ENCODE peak calls at places on chromosomes 16 and 17, in eight cellular contexts. One of them, this sample, is unnamed.
A peak's percentile ranks its signal among the peaks of the same experiment; 100 is the strongest.

GRCh38 chr16:69820926-69821541 is 58.9 kb downstream of the WWP2 start:
- DNase-seq in adipocyte: peak; percentile 91
- DNase-seq in HL-60: no peak
- DNase-seq in GDM1: no peak
- DNase-seq in AG08395: peak; percentile 82
- DNase-seq in heart left ventricle: no peak
- DNase-seq in stimulated activated CD8-positive, alpha-beta memory T cell treated with anti-CD3 and anti-CD28 coated beads, Interleukin-4, amount 100 ng/mL, for 24 hours: no peak
- DNase-seq in T-helper 2 cell: no peak
- DNase-seq in this sample: no peak

GRCh38 chr16:58506241-58507194 is 6.6 kb downstream of the NDRG4 start:
- DNase-seq in adipocyte: no peak
- DNase-seq in HL-60: no peak
- DNase-seq in GDM1: no peak
- DNase-seq in AG08395: no peak
- DNase-seq in heart left ventricle: no peak
- DNase-seq in stimulated activated CD8-positive, alpha-beta memory T cell treated with anti-CD3 and anti-CD28 coated beads, Interleukin-4, amount 100 ng/mL, for 24 hours: no peak
- DNase-seq in T-helper 2 cell: no peak
- DNase-seq in this sample: no peak

GRCh38 chr16:24482681-24483202 is 56.6 kb upstream of the RBBP6 start:
- DNase-seq in adipocyte: no peak
- DNase-seq in HL-60: no peak
- DNase-seq in GDM1: no peak
- DNase-seq in AG08395: no peak
- DNase-seq in heart left ventricle: no peak
- DNase-seq in stimulated activated CD8-positive, alpha-beta memory T cell treated with anti-CD3 and anti-CD28 coated beads, Interleukin-4, amount 100 ng/mL, for 24 hours: no peak
- DNase-seq in T-helper 2 cell: no peak
- DNase-seq in this sample: no peak

GRCh38 chr17:76414334-76415295 is 30.2 kb downstream of the SPHK1 start:
- DNase-seq in adipocyte: peak; percentile 47
- DNase-seq in HL-60: no peak
- DNase-seq in GDM1: no peak
- DNase-seq in AG08395: peak; percentile 61
- DNase-seq in heart left ventricle: peak; percentile 83
- DNase-seq in stimulated activated CD8-positive, alpha-beta memory T cell treated with anti-CD3 and anti-CD28 coated beads, Interleukin-4, amount 100 ng/mL, for 24 hours: no peak
- DNase-seq in T-helper 2 cell: no peak
- DNase-seq in this sample: no peak

GRCh38 chr17:79183221-79184158 is 108.9 kb downstream of the ENGASE start:
- DNase-seq in adipocyte: peak; percentile 9
- DNase-seq in HL-60: peak; percentile 8
- DNase-seq in GDM1: no peak
- DNase-seq in AG08395: peak; percentile 22
- DNase-seq in heart left ventricle: no peak
- DNase-seq in stimulated activated CD8-positive, alpha-beta memory T cell treated with anti-CD3 and anti-CD28 coated beads, Interleukin-4, amount 100 ng/mL, for 24 hours: no peak
- DNase-seq in T-helper 2 cell: no peak
- DNase-seq in this sample: no peak

GRCh38 chr17:77140878-77141767 is at the start of gene SEC14L1:
- DNase-seq in adipocyte: peak; percentile 74
- DNase-seq in HL-60: peak; percentile 16
- DNase-seq in GDM1: no peak
- DNase-seq in AG08395: no peak
- DNase-seq in heart left ventricle: peak; percentile 44
- DNase-seq in stimulated activated CD8-positive, alpha-beta memory T cell treated with anti-CD3 and anti-CD28 coated beads, Interleukin-4, amount 100 ng/mL, for 24 hours: peak; percentile 4
- DNase-seq in T-helper 2 cell: no peak
- DNase-seq in this sample: peak; percentile 23

GRCh38 chr16:50841081-50841886 is 99.4 kb downstream of the CYLD start:
- DNase-seq in adipocyte: peak; percentile 7
- DNase-seq in HL-60: peak; percentile 29
- DNase-seq in GDM1: peak; percentile 0
- DNase-seq in AG08395: no peak
- DNase-seq in heart left ventricle: no peak
- DNase-seq in stimulated activated CD8-positive, alpha-beta memory T cell treated with anti-CD3 and anti-CD28 coated beads, Interleukin-4, amount 100 ng/mL, for 24 hours: peak; percentile 28
- DNase-seq in T-helper 2 cell: peak; percentile 19
- DNase-seq in this sample: peak; percentile 35

GRCh38 chr16:74606521-74607309 is at the start of gene GLG1:
- DNase-seq in adipocyte: peak; percentile 98
- DNase-seq in HL-60: peak; percentile 87
- DNase-seq in GDM1: peak; percentile 71
- DNase-seq in AG08395: peak; percentile 91
- DNase-seq in heart left ventricle: peak; percentile 94
- DNase-seq in stimulated activated CD8-positive, alpha-beta memory T cell treated with anti-CD3 and anti-CD28 coated beads, Interleukin-4, amount 100 ng/mL, for 24 hours: peak; percentile 88
- DNase-seq in T-helper 2 cell: peak; percentile 87
- DNase-seq in this sample: peak; percentile 94

GRCh38 chr16:88633684-88634140 is 4.7 kb upstream of the IL17C start:
- DNase-seq in adipocyte: no peak
- DNase-seq in HL-60: peak; percentile 28
- DNase-seq in GDM1: no peak
- DNase-seq in AG08395: peak; percentile 36
- DNase-seq in heart left ventricle: no peak
- DNase-seq in stimulated activated CD8-positive, alpha-beta memory T cell treated with anti-CD3 and anti-CD28 coated beads, Interleukin-4, amount 100 ng/mL, for 24 hours: peak; percentile 52
- DNase-seq in T-helper 2 cell: peak; percentile 41
- DNase-seq in this sample: peak; percentile 40

GRCh38 chr17:72065556-72065955 is 55.3 kb upstream of the SOX9 start:
- DNase-seq in adipocyte: no peak
- DNase-seq in HL-60: no peak
- DNase-seq in GDM1: no peak
- DNase-seq in AG08395: no peak
- DNase-seq in heart left ventricle: no peak
- DNase-seq in stimulated activated CD8-positive, alpha-beta memory T cell treated with anti-CD3 and anti-CD28 coated beads, Interleukin-4, amount 100 ng/mL, for 24 hours: no peak
- DNase-seq in T-helper 2 cell: no peak
- DNase-seq in this sample: no peak

GRCh38 chr16:67901734-67902133 is 8.7 kb downstream of the PSKH1 start:
- DNase-seq in adipocyte: no peak
- DNase-seq in HL-60: no peak
- DNase-seq in GDM1: no peak
- DNase-seq in AG08395: no peak
- DNase-seq in heart left ventricle: no peak
- DNase-seq in stimulated activated CD8-positive, alpha-beta memory T cell treated with anti-CD3 and anti-CD28 coated beads, Interleukin-4, amount 100 ng/mL, for 24 hours: no peak
- DNase-seq in T-helper 2 cell: no peak
- DNase-seq in this sample: no peak

GRCh38 chr16:78551487-78552085 is 452.1 kb downstream of the WWOX start:
- DNase-seq in adipocyte: no peak
- DNase-seq in HL-60: no peak
- DNase-seq in GDM1: no peak
- DNase-seq in AG08395: no peak
- DNase-seq in heart left ventricle: no peak
- DNase-seq in stimulated activated CD8-positive, alpha-beta memory T cell treated with anti-CD3 and anti-CD28 coated beads, Interleukin-4, amount 100 ng/mL, for 24 hours: no peak
- DNase-seq in T-helper 2 cell: no peak
- DNase-seq in this sample: no peak

GRCh38 chr17:48155889-48156670 is 48.5 kb downstream of the SNX11 start:
- DNase-seq in adipocyte: no peak
- DNase-seq in HL-60: no peak
- DNase-seq in GDM1: no peak
- DNase-seq in AG08395: no peak
- DNase-seq in heart left ventricle: no peak
- DNase-seq in stimulated activated CD8-positive, alpha-beta memory T cell treated with anti-CD3 and anti-CD28 coated beads, Interleukin-4, amount 100 ng/mL, for 24 hours: no peak
- DNase-seq in T-helper 2 cell: no peak
- DNase-seq in this sample: no peak

GRCh38 chr16:85752511-85753420 is 1.9 kb upstream of the C16orf74 start:
- DNase-seq in adipocyte: no peak
- DNase-seq in HL-60: no peak
- DNase-seq in GDM1: no peak
- DNase-seq in AG08395: no peak
- DNase-seq in heart left ventricle: no peak
- DNase-seq in stimulated activated CD8-positive, alpha-beta memory T cell treated with anti-CD3 and anti-CD28 coated beads, Interleukin-4, amount 100 ng/mL, for 24 hours: no peak
- DNase-seq in T-helper 2 cell: no peak
- DNase-seq in this sample: no peak

GRCh38 chr17:29723283-29724047 is 100.8 kb upstream of the CORO6 start:
- DNase-seq in adipocyte: no peak
- DNase-seq in HL-60: peak; percentile 71
- DNase-seq in GDM1: peak; percentile 44
- DNase-seq in AG08395: no peak
- DNase-seq in heart left ventricle: no peak
- DNase-seq in stimulated activated CD8-positive, alpha-beta memory T cell treated with anti-CD3 and anti-CD28 coated beads, Interleukin-4, amount 100 ng/mL, for 24 hours: no peak
- DNase-seq in T-helper 2 cell: no peak
- DNase-seq in this sample: no peak

GRCh38 chr17:1793447-1793806 is 31.6 kb downstream of the SERPINF1 start:
- DNase-seq in adipocyte: no peak
- DNase-seq in HL-60: no peak
- DNase-seq in GDM1: no peak
- DNase-seq in AG08395: no peak
- DNase-seq in heart left ventricle: no peak
- DNase-seq in stimulated activated CD8-positive, alpha-beta memory T cell treated with anti-CD3 and anti-CD28 coated beads, Interleukin-4, amount 100 ng/mL, for 24 hours: no peak
- DNase-seq in T-helper 2 cell: no peak
- DNase-seq in this sample: no peak

GRCh38 chr17:63954402-63955063 is 18.2 kb downstream of the SCN4A start:
- DNase-seq in adipocyte: no peak
- DNase-seq in HL-60: peak; percentile 41
- DNase-seq in GDM1: peak; percentile 65
- DNase-seq in AG08395: no peak
- DNase-seq in heart left ventricle: no peak
- DNase-seq in stimulated activated CD8-positive, alpha-beta memory T cell treated with anti-CD3 and anti-CD28 coated beads, Interleukin-4, amount 100 ng/mL, for 24 hours: no peak
- DNase-seq in T-helper 2 cell: no peak
- DNase-seq in this sample: no peak

GRCh38 chr16:13956635-13957196 is 36.8 kb downstream of the ERCC4 start:
- DNase-seq in adipocyte: no peak
- DNase-seq in HL-60: no peak
- DNase-seq in GDM1: no peak
- DNase-seq in AG08395: no peak
- DNase-seq in heart left ventricle: no peak
- DNase-seq in stimulated activated CD8-positive, alpha-beta memory T cell treated with anti-CD3 and anti-CD28 coated beads, Interleukin-4, amount 100 ng/mL, for 24 hours: no peak
- DNase-seq in T-helper 2 cell: no peak
- DNase-seq in this sample: no peak

GRCh38 chr16:21611546-21612384 is 12.4 kb downstream of the METTL9 start:
- DNase-seq in adipocyte: peak; percentile 21
- DNase-seq in HL-60: peak; percentile 14
- DNase-seq in GDM1: no peak
- DNase-seq in AG08395: no peak
- DNase-seq in heart left ventricle: no peak
- DNase-seq in stimulated activated CD8-positive, alpha-beta memory T cell treated with anti-CD3 and anti-CD28 coated beads, Interleukin-4, amount 100 ng/mL, for 24 hours: no peak
- DNase-seq in T-helper 2 cell: no peak
- DNase-seq in this sample: no peak

This sample was measured in CD8-positive, alpha-beta T cell.